ENCODE peak calls at places on chromosome 17, in six cellular contexts. E is KG1; T is activated CD4-positive, alpha-beta T cell treated with anti-CD3 and anti-CD28 coated beads for 48 hours; A is ACHN; Z is G401; L is neural progenitor cell. H is an unnamed sample.

GRCh38 chr17:22128171-22128570 is 435.8 kb downstream of the KCNJ18 start:
- DNase-seq in E (no peak), T (no peak), Z (no peak), L (no peak), A (no peak), H (no peak)

GRCh38 chr17:35617505-35617904 is 30.4 kb downstream of the AP2B1 start:
- DNase-seq in Z (no peak), A (no peak), L (no peak), T (no peak), E (no peak), H (no peak)

GRCh38 chr17:47966079-47966519 is 4.8 kb upstream of the CDK5RAP3 start:
- DNase-seq in E (no peak), T (no peak), L (no peak), Z (no peak), A (no peak), H (no peak)

GRCh38 chr17:7987112-7987893 is 15.1 kb upstream of the GUCY2D start:
- DNase-seq in Z (no peak), E (no peak), A (no peak), L (no peak), T (no peak), H (peak; percentile 61)

GRCh38 chr17:30323895-30324319 is 9.9 kb downstream of the TMIGD1 start:
- DNase-seq in L (no peak), E (no peak), T (peak; percentile 53), Z (no peak), A (peak; percentile 41), H (no peak)

GRCh38 chr17:61097786-61098185 is 301.9 kb upstream of the TBX2 start:
- DNase-seq in E (no peak), T (no peak), L (no peak), Z (no peak), A (no peak), H (no peak)

GRCh38 chr17:57256708-57257112 is 387 bp downstream of the MSI2 start:
- DNase-seq in E (no peak), A (peak; percentile 42), L (peak; percentile 52), T (peak; percentile 51), Z (no peak), H (peak; percentile 75)

GRCh38 chr17:47604268-47604927 is 45.3 kb upstream of the KPNB1 start:
- DNase-seq in E (no peak), L (no peak), Z (no peak), A (no peak), T (no peak), H (no peak)

GRCh38 chr17:8079291-8080207 is 8.0 kb downstream of the ALOX12B start:
- DNase-seq in L (peak; percentile 87), T (peak; percentile 87), A (peak; percentile 84), Z (peak; percentile 79), E (peak; percentile 65), H (peak; percentile 83)

GRCh38 chr17:50787106-50787505 is 19.8 kb upstream of the ANKRD40CL start:
- DNase-seq in E (no peak), T (no peak), Z (peak; percentile 67), A (no peak), L (no peak), H (no peak)

GRCh38 chr17:7882629-7883028 is 6.0 kb upstream of the CHD3 start:
- DNase-seq in Z (no peak), A (no peak), E (no peak), T (no peak), L (no peak), H (no peak)

GRCh38 chr17:8696456-8696855 is 48.2 kb downstream of the CCDC42 start:
- DNase-seq in T (peak; percentile 6), E (no peak), A (no peak), Z (no peak), L (no peak), H (no peak)

GRCh38 chr17:16997514-16998429 is 25.9 kb upstream of the TNFRSF13B start:
- DNase-seq in E (no peak), Z (no peak), A (no peak), L (no peak), T (no peak), H (peak; percentile 35)

GRCh38 chr17:61833536-61834203 is 29.7 kb downstream of the BRIP1 start:
- DNase-seq in A (peak; percentile 79), Z (no peak), T (no peak), E (no peak), L (no peak), H (no peak)

GRCh38 chr17:16214190-16215001 is 938 bp downstream of the NCOR1 start:
- DNase-seq in T (no peak), Z (peak; percentile 44), E (no peak), A (no peak), L (peak; percentile 13), H (no peak)

GRCh38 chr17:62678214-62678919 is 50.9 kb downstream of the MRC2 start:
- DNase-seq in E (no peak), Z (no peak), L (no peak), T (no peak), A (no peak), H (peak; percentile 57)